ENCODE peak calls at places on chromosome 2, in eight cellular contexts. M is naive thymus-derived CD8-positive, alpha-beta T cell; Q is WTC11; P is prostate gland; R is AG10803; A is putamen; F is stimulated activated CD4-positive, alpha-beta T cell treated with anti-CD3 and anti-CD28 coated beads, Interleukin-2, amount 100 ng/mL, for 48 hours; L is A549. S is an unnamed sample.

GRCh38 chr2:196372811-196373664 is 201.7 kb upstream of the STK17B start:
- DNase-seq in F (no peak), R (no peak), A (no peak), Q (no peak), L (no peak), P (no peak), M (no peak), S (no peak)

GRCh38 chr2:222884765-222885424 is 24.1 kb downstream of the ACSL3 start:
- DNase-seq in R (no peak), Q (no peak), P (no peak), F (no peak), L (no peak), M (no peak), A (no peak), S (no peak)

GRCh38 chr2:16623564-16624418 is 41.8 kb downstream of the CYRIA start:
- DNase-seq in L (no peak), P (no peak), Q (no peak), A (no peak), M (no peak), R (no peak), F (no peak), S (no peak)

GRCh38 chr2:30041884-30042283 is 104.9 kb upstream of the YPEL5 start:
- DNase-seq in M (no peak), P (no peak), Q (no peak), L (no peak), A (no peak), R (no peak), F (no peak), S (no peak)

GRCh38 chr2:112709703-112710102 is 11.1 kb upstream of the NT5DC4 start:
- DNase-seq in A (no peak), F (no peak), L (no peak), M (no peak), R (no peak), P (no peak), Q (no peak), S (no peak)

GRCh38 chr2:236877972-236878371 is 207.7 kb upstream of the COPS8 start:
- DNase-seq in R (no peak), A (no peak), L (no peak), Q (no peak), F (no peak), P (no peak), M (no peak), S (no peak)

GRCh38 chr2:190782264-190782663 is 98.4 kb upstream of the GLS start:
- DNase-seq in R (no peak), P (no peak), A (no peak), L (no peak), F (no peak), M (no peak), Q (no peak), S (no peak)

GRCh38 chr2:219119422-219120043 is 41.1 kb downstream of the NHEJ1 start:
- DNase-seq in A (peak), L (peak), R (peak), M (peak), F (peak), Q (peak), P (peak), S (peak)

GRCh38 chr2:237733677-237734300 is 64.8 kb upstream of the RBM44 start:
- DNase-seq in F (no peak), M (no peak), P (peak), R (no peak), Q (peak), A (no peak), L (no peak), S (peak)

GRCh38 chr2:200705305-200705985 is 106.3 kb upstream of the BZW1 start:
- DNase-seq in F (no peak), A (peak), P (no peak), R (no peak), M (no peak), L (peak), Q (peak), S (peak)

GRCh38 chr2:162297925-162298552 is 20.4 kb downstream of the IFIH1 start:
- DNase-seq in L (peak), A (peak), M (peak), Q (peak), P (peak), R (peak), F (peak), S (peak)

GRCh38 chr2:62482558-62483352 is 23.2 kb downstream of the TMEM17 start:
- DNase-seq in A (no peak), L (no peak), F (no peak), R (no peak), M (no peak), P (no peak), Q (no peak), S (no peak)

GRCh38 chr2:72131916-72132841 is 15.5 kb downstream of the CYP26B1 start:
- DNase-seq in P (no peak), R (no peak), L (no peak), F (no peak), M (no peak), Q (no peak), A (no peak), S (no peak)

GRCh38 chr2:151651274-151651673 is 83.0 kb downstream of the NEB start:
- DNase-seq in L (no peak), A (no peak), M (no peak), Q (no peak), F (no peak), R (no peak), P (no peak), S (no peak)

GRCh38 chr2:101152195-101153076 is 1.3 kb upstream of the TBC1D8 start:
- DNase-seq in P (peak), R (peak), M (no peak), A (peak), F (peak), Q (peak), L (peak), S (peak)

GRCh38 chr2:171161425-171162289 is 964 bp upstream of the TLK1 start:
- DNase-seq in P (no peak), F (no peak), Q (no peak), R (no peak), L (no peak), A (no peak), M (no peak), S (no peak)

GRCh38 chr2:69567909-69568300 is 75.6 kb downstream of the AAK1 start:
- DNase-seq in L (no peak), P (no peak), F (no peak), R (peak), M (no peak), Q (no peak), A (no peak), S (no peak)

S was measured in HepG2.